ENCODE peak calls at places on chromosomes 12 and 14, in nine cellular contexts. T, S, E, U, Q, A, Z, G and W are unnamed samples.

GRCh38 chr14:64410084-64410774 is 22.1 kb downstream of the MTHFD1 start:
- DNase-seq in T (no peak), S (no peak), E (no peak), U (no peak), Q (no peak), A (peak; percentile 53), Z (no peak), G (no peak), W (peak; percentile 49)

GRCh38 chr12:124833693-124834122 is 30.0 kb downstream of the SCARB1 start:
- DNase-seq in T (no peak), S (peak; percentile 47), E (no peak), U (peak; percentile 82), Q (no peak), A (peak; percentile 6), Z (no peak), G (no peak), W (peak; percentile 92)

GRCh38 chr12:28611115-28611435 is 420.8 kb downstream of the CCDC91 start:
- DNase-seq in T (peak; percentile 69), S (no peak), E (no peak), U (no peak), Q (no peak), A (peak; percentile 91), Z (no peak), G (no peak), W (no peak)

GRCh38 chr14:69660344-69661193 is 49.2 kb downstream of the SUSD6 start:
- DNase-seq in T (no peak), S (no peak), E (no peak), U (no peak), Q (no peak), A (no peak), Z (no peak), G (no peak), W (no peak)

GRCh38 chr12:116130431-116130830 is 147.1 kb downstream of the MED13L start:
- DNase-seq in T (no peak), S (no peak), E (no peak), U (no peak), Q (no peak), A (peak; percentile 64), Z (no peak), G (no peak), W (no peak)

GRCh38 chr12:105205322-105206048 is 30.5 kb downstream of the APPL2 start:
- DNase-seq in T (no peak), S (no peak), E (peak; percentile 74), U (no peak), Q (peak; percentile 75), A (no peak), Z (no peak), G (no peak), W (no peak)

GRCh38 chr14:38405851-38406630 is 150.1 kb upstream of the CLEC14A start:
- DNase-seq in T (no peak), S (no peak), E (no peak), U (no peak), Q (no peak), A (peak; percentile 60), Z (no peak), G (no peak), W (peak; percentile 17)

GRCh38 chr12:63415357-63415756 is 252.9 kb downstream of the DPY19L2 start:
- DNase-seq in T (no peak), S (no peak), E (no peak), U (no peak), Q (no peak), A (no peak), Z (no peak), G (no peak), W (no peak)

GRCh38 chr14:59407246-59407615 is 57.9 kb downstream of the GPR135 start:
- DNase-seq in T (peak; percentile 78), S (no peak), E (no peak), U (no peak), Q (no peak), A (peak; percentile 97), Z (no peak), G (no peak), W (no peak)

GRCh38 chr14:35261774-35262173 is 30.4 kb upstream of the PSMA6 start:
- DNase-seq in T (no peak), S (no peak), E (no peak), U (no peak), Q (no peak), A (peak; percentile 15), Z (no peak), G (no peak), W (no peak)

GRCh38 chr14:28661171-28661772 is 105.3 kb upstream of the FOXG1 start:
- DNase-seq in T (no peak), S (no peak), E (no peak), U (no peak), Q (no peak), A (peak; percentile 36), Z (no peak), G (no peak), W (peak; percentile 22)

GRCh38 chr12:64157110-64157509 is 65.0 kb downstream of the KICS2 start:
- DNase-seq in T (no peak), S (no peak), E (no peak), U (no peak), Q (no peak), A (no peak), Z (no peak), G (no peak), W (no peak)

GRCh38 chr14:21768116-21768874 is 94.7 kb upstream of the OR4E1 start:
- DNase-seq in T (no peak), S (no peak), E (no peak), U (no peak), Q (no peak), A (peak; percentile 12), Z (peak; percentile 79), G (peak; percentile 31), W (peak; percentile 59)

DNA sequence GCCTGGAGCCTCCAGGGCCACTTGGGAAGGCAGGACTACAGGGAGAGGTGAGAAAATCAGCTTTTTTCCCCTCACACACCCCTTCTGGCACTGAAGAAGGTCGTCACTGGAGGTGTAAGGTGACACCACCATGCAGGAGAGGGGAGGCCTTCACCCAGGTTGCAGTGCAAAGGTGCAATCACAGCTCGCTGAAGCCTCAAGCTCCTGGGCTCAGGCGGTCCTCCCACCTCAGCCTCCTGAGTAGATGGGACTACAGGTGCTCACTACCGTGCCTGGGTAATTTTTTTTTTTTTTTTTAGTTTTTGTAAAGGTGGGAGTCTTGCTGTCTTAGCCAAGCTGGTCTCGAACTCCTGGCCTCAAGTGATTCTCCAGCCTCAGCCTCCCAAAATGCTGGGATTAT is 93.6 kb downstream of the TNFAIP2 start:
- DNase-seq in T (no peak), S (no peak), E (no peak), U (no peak), Q (no peak), A (no peak), Z (no peak), G (no peak), W (no peak)
- H3K27me3 ChIP-seq in T (peaks cover 54% of the 10 kb centered on the region), S (peaks cover 42% of the 10 kb centered on the region), E (no peaks in the 10 kb centered on the region), U (no peaks in the 10 kb centered on the region), Q (peaks cover 13% of the 10 kb centered on the region), A (no peaks in the 10 kb centered on the region), Z (peaks cover 3% of the 10 kb centered on the region), G (no peaks in the 10 kb centered on the region), W (peaks cover 20% of the 10 kb centered on the region)

DNA sequence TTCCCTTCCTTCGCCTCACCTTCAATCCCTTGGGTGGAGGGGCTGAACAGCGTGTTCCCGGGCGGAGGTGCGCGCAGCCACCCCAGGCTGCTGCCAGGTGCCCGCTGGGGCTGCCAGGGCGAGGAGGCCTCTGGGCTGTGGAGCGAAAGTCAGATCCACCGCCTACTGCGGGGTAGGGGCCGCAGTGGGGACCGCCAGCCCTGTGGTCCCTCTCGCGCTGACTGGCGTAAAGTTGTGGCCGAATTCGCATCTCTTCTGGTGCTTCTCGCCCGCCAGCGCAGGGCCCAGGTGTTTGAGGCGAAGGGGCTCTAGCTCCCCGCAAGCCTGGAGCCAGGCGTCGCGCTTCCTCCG is 6.9 kb upstream of the HOXC4 start:
- DNase-seq in T (no peak), S (no peak), E (no peak), U (no peak), Q (no peak), A (no peak), Z (no peak), G (no peak), W (peak; percentile 76)
- H3K27me3 ChIP-seq in T (peaks cover 79% of the 10 kb centered on the region), S (peaks cover 98% of the 10 kb centered on the region), E (peaks cover 3% of the 10 kb centered on the region), U (peaks cover 49% of the 10 kb centered on the region), Q (peaks cover 86% of the 10 kb centered on the region), A (no peaks in the 10 kb centered on the region), Z (peaks cover 77% of the 10 kb centered on the region), G (peaks cover 83% of the 10 kb centered on the region), W (peaks cover 100% of the 10 kb centered on the region)

DNA sequence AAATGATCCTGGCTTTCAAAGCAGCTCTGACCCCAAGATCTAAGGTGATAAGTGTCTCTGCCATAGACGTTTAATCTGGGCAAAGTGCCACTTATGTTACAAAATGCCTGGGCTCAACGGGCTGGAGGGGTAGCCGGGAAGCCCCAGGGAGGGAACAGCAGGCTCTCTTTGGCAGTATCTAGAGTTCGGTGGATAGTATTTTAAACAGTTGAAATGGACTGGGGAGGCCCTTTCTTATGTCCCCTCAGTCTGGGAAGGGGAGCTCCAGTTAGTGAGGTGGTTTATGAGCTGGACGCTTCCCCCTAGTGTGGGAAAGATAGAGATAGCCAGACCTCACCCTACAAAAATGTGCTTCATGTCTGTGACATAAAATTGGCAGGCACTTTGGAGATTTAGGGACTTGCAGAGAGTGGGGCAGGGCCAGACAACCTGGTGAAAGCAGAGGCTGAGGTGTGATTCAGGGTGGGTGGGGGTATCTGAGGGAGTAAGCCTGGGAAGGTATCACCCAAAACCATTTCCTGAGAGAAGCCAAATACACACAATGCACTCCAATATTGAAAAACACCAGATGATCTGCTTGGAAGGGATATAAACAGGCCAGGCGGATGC is 5.4 kb upstream of the HOXC11 start:
- DNase-seq in T (no peak), S (no peak), E (no peak), U (no peak), Q (no peak), A (no peak), Z (no peak), G (no peak), W (no peak)
- H3K27me3 ChIP-seq in T (peaks cover 98% of the 10 kb centered on the region), S (peaks cover 100% of the 10 kb centered on the region), E (no peaks in the 10 kb centered on the region), U (peaks cover 49% of the 10 kb centered on the region), Q (peaks cover 100% of the 10 kb centered on the region), A (peaks cover 99% of the 10 kb centered on the region), Z (peaks cover 100% of the 10 kb centered on the region), G (peaks cover 98% of the 10 kb centered on the region), W (peaks cover 100% of the 10 kb centered on the region)

GRCh38 chr12:54200412-54200811 is 11.6 kb upstream of the SMUG1 start:
- DNase-seq in T (no peak), S (no peak), E (no peak), U (no peak), Q (no peak), A (no peak), Z (no peak), G (no peak), W (no peak)

GRCh38 chr12:54206807-54207206 is 18.0 kb upstream of the SMUG1 start:
- DNase-seq in T (no peak), S (no peak), E (no peak), U (no peak), Q (no peak), A (no peak), Z (no peak), G (no peak), W (no peak)

GRCh38 chr12:54207539-54208267 is 18.9 kb upstream of the SMUG1 start:
- DNase-seq in T (no peak), S (peak; percentile 57), E (peak; percentile 79), U (peak; percentile 68), Q (peak; percentile 75), A (peak; percentile 70), Z (peak; percentile 74), G (peak; percentile 56), W (peak; percentile 93)

GRCh38 chr12:54201001-54201794 is 12.4 kb upstream of the SMUG1 start:
- DNase-seq in T (peak; percentile 48), S (peak; percentile 43), E (peak; percentile 68), U (peak; percentile 64), Q (peak; percentile 53), A (peak; percentile 83), Z (peak; percentile 57), G (peak; percentile 60), W (peak; percentile 92)

GRCh38 chr12:54204316-54204715 is 15.5 kb upstream of the SMUG1 start:
- DNase-seq in T (no peak), S (no peak), E (no peak), U (no peak), Q (no peak), A (no peak), Z (no peak), G (no peak), W (no peak)
- H3K27me3 ChIP-seq in T (peaks cover 45% of the 10 kb centered on the region), S (peaks cover 87% of the 10 kb centered on the region), E (no peaks in the 10 kb centered on the region), U (peaks cover 9% of the 10 kb centered on the region), Q (peaks cover 61% of the 10 kb centered on the region), A (no peaks in the 10 kb centered on the region), Z (peaks cover 93% of the 10 kb centered on the region), G (peaks cover 9% of the 10 kb centered on the region), W (peaks cover 50% of the 10 kb centered on the region)